ENCODE peak calls at places on chromosomes 2 and 18, in nine cellular contexts. One of them, this sample, is unnamed.

GRCh38 chr2:160054984-160055725 is 7.3 kb downstream of the PLA2R1 start:
- ATAC-seq in mucosa of descending colon: no peak
- ATAC-seq in right cardiac atrium: no peak
- ATAC-seq in activated naive CD4-positive, alpha-beta T cell treated with anti-CD3 and anti-CD28 coated beads, Interleukin-2, amount 50 U/mL, for 72 hours: no peak
- ATAC-seq in naive thymus-derived CD8-positive, alpha-beta T cell: no peak
- ATAC-seq in activated CD4-positive, alpha-beta T cell treated with anti-CD3 and anti-CD28 coated beads for 36 hours: no peak
- ATAC-seq in Right ventricle myocardium superior: no peak
- ATAC-seq in activated naive CD8-positive, alpha-beta T cell treated with anti-CD3 and anti-CD28 coated beads, Interleukin-2, amount 10 ng/mL, durations not matched to agents 7 days and 5 days: no peak
- ATAC-seq in foreskin keratinocyte: no peak
- ATAC-seq in this sample: peak; percentile 59

GRCh38 chr18:79708412-79708811 is 28.8 kb downstream of the CTDP1 start:
- ATAC-seq in mucosa of descending colon: no peak
- ATAC-seq in right cardiac atrium: no peak
- ATAC-seq in activated naive CD4-positive, alpha-beta T cell treated with anti-CD3 and anti-CD28 coated beads, Interleukin-2, amount 50 U/mL, for 72 hours: no peak
- ATAC-seq in naive thymus-derived CD8-positive, alpha-beta T cell: no peak
- ATAC-seq in activated CD4-positive, alpha-beta T cell treated with anti-CD3 and anti-CD28 coated beads for 36 hours: no peak
- ATAC-seq in Right ventricle myocardium superior: no peak
- ATAC-seq in activated naive CD8-positive, alpha-beta T cell treated with anti-CD3 and anti-CD28 coated beads, Interleukin-2, amount 10 ng/mL, durations not matched to agents 7 days and 5 days: no peak
- ATAC-seq in foreskin keratinocyte: no peak
- ATAC-seq in this sample: no peak

GRCh38 chr2:151111599-151112278 is 149.9 kb downstream of the RBM43 start:
- ATAC-seq in mucosa of descending colon: no peak
- ATAC-seq in right cardiac atrium: no peak
- ATAC-seq in activated naive CD4-positive, alpha-beta T cell treated with anti-CD3 and anti-CD28 coated beads, Interleukin-2, amount 50 U/mL, for 72 hours: peak; percentile 87
- ATAC-seq in naive thymus-derived CD8-positive, alpha-beta T cell: no peak
- ATAC-seq in activated CD4-positive, alpha-beta T cell treated with anti-CD3 and anti-CD28 coated beads for 36 hours: peak; percentile 76
- ATAC-seq in Right ventricle myocardium superior: no peak
- ATAC-seq in activated naive CD8-positive, alpha-beta T cell treated with anti-CD3 and anti-CD28 coated beads, Interleukin-2, amount 10 ng/mL, durations not matched to agents 7 days and 5 days: no peak
- ATAC-seq in foreskin keratinocyte: peak; percentile 98
- ATAC-seq in this sample: peak; percentile 84

GRCh38 chr2:172927381-172928357 is 148.0 kb upstream of the MAP3K20 start:
- ATAC-seq in mucosa of descending colon: no peak
- ATAC-seq in right cardiac atrium: peak; percentile 91
- ATAC-seq in activated naive CD4-positive, alpha-beta T cell treated with anti-CD3 and anti-CD28 coated beads, Interleukin-2, amount 50 U/mL, for 72 hours: no peak
- ATAC-seq in naive thymus-derived CD8-positive, alpha-beta T cell: no peak
- ATAC-seq in activated CD4-positive, alpha-beta T cell treated with anti-CD3 and anti-CD28 coated beads for 36 hours: no peak
- ATAC-seq in Right ventricle myocardium superior: peak; percentile 79
- ATAC-seq in activated naive CD8-positive, alpha-beta T cell treated with anti-CD3 and anti-CD28 coated beads, Interleukin-2, amount 10 ng/mL, durations not matched to agents 7 days and 5 days: no peak
- ATAC-seq in foreskin keratinocyte: no peak
- ATAC-seq in this sample: no peak

GRCh38 chr2:48250474-48250844 is 279.5 kb upstream of the STON1 start:
- ATAC-seq in mucosa of descending colon: no peak
- ATAC-seq in right cardiac atrium: no peak
- ATAC-seq in activated naive CD4-positive, alpha-beta T cell treated with anti-CD3 and anti-CD28 coated beads, Interleukin-2, amount 50 U/mL, for 72 hours: no peak
- ATAC-seq in naive thymus-derived CD8-positive, alpha-beta T cell: no peak
- ATAC-seq in activated CD4-positive, alpha-beta T cell treated with anti-CD3 and anti-CD28 coated beads for 36 hours: no peak
- ATAC-seq in Right ventricle myocardium superior: no peak
- ATAC-seq in activated naive CD8-positive, alpha-beta T cell treated with anti-CD3 and anti-CD28 coated beads, Interleukin-2, amount 10 ng/mL, durations not matched to agents 7 days and 5 days: no peak
- ATAC-seq in foreskin keratinocyte: no peak
- ATAC-seq in this sample: no peak

GRCh38 chr2:55365303-55365702 is 54.4 kb downstream of the CCDC88A start:
- ATAC-seq in mucosa of descending colon: no peak
- ATAC-seq in right cardiac atrium: no peak
- ATAC-seq in activated naive CD4-positive, alpha-beta T cell treated with anti-CD3 and anti-CD28 coated beads, Interleukin-2, amount 50 U/mL, for 72 hours: no peak
- ATAC-seq in naive thymus-derived CD8-positive, alpha-beta T cell: no peak
- ATAC-seq in activated CD4-positive, alpha-beta T cell treated with anti-CD3 and anti-CD28 coated beads for 36 hours: no peak
- ATAC-seq in Right ventricle myocardium superior: no peak
- ATAC-seq in activated naive CD8-positive, alpha-beta T cell treated with anti-CD3 and anti-CD28 coated beads, Interleukin-2, amount 10 ng/mL, durations not matched to agents 7 days and 5 days: no peak
- ATAC-seq in foreskin keratinocyte: no peak
- ATAC-seq in this sample: no peak

GRCh38 chr2:69932596-69932922 is 17.6 kb downstream of the MXD1 start:
- ATAC-seq in mucosa of descending colon: no peak
- ATAC-seq in right cardiac atrium: no peak
- ATAC-seq in activated naive CD4-positive, alpha-beta T cell treated with anti-CD3 and anti-CD28 coated beads, Interleukin-2, amount 50 U/mL, for 72 hours: peak; percentile 62
- ATAC-seq in naive thymus-derived CD8-positive, alpha-beta T cell: no peak
- ATAC-seq in activated CD4-positive, alpha-beta T cell treated with anti-CD3 and anti-CD28 coated beads for 36 hours: peak; percentile 30
- ATAC-seq in Right ventricle myocardium superior: no peak
- ATAC-seq in activated naive CD8-positive, alpha-beta T cell treated with anti-CD3 and anti-CD28 coated beads, Interleukin-2, amount 10 ng/mL, durations not matched to agents 7 days and 5 days: no peak
- ATAC-seq in foreskin keratinocyte: no peak
- ATAC-seq in this sample: no peak

GRCh38 chr2:7841751-7842150 is 840.1 kb upstream of the ID2 start:
- ATAC-seq in mucosa of descending colon: no peak
- ATAC-seq in right cardiac atrium: no peak
- ATAC-seq in activated naive CD4-positive, alpha-beta T cell treated with anti-CD3 and anti-CD28 coated beads, Interleukin-2, amount 50 U/mL, for 72 hours: no peak
- ATAC-seq in naive thymus-derived CD8-positive, alpha-beta T cell: no peak
- ATAC-seq in activated CD4-positive, alpha-beta T cell treated with anti-CD3 and anti-CD28 coated beads for 36 hours: no peak
- ATAC-seq in Right ventricle myocardium superior: no peak
- ATAC-seq in activated naive CD8-positive, alpha-beta T cell treated with anti-CD3 and anti-CD28 coated beads, Interleukin-2, amount 10 ng/mL, durations not matched to agents 7 days and 5 days: no peak
- ATAC-seq in foreskin keratinocyte: peak; percentile 25
- ATAC-seq in this sample: no peak

GRCh38 chr18:3405713-3406112 is 44.3 kb upstream of the TGIF1 start:
- ATAC-seq in mucosa of descending colon: no peak
- ATAC-seq in right cardiac atrium: no peak
- ATAC-seq in activated naive CD4-positive, alpha-beta T cell treated with anti-CD3 and anti-CD28 coated beads, Interleukin-2, amount 50 U/mL, for 72 hours: no peak
- ATAC-seq in naive thymus-derived CD8-positive, alpha-beta T cell: peak; percentile 71
- ATAC-seq in activated CD4-positive, alpha-beta T cell treated with anti-CD3 and anti-CD28 coated beads for 36 hours: no peak
- ATAC-seq in Right ventricle myocardium superior: no peak
- ATAC-seq in activated naive CD8-positive, alpha-beta T cell treated with anti-CD3 and anti-CD28 coated beads, Interleukin-2, amount 10 ng/mL, durations not matched to agents 7 days and 5 days: no peak
- ATAC-seq in foreskin keratinocyte: no peak
- ATAC-seq in this sample: no peak

This sample was measured in esophagus mucosa.